ENCODE peak calls at places on chromosomes 1 and 21, in six cellular contexts. E is globus pallidus; U is activated naive CD8-positive, alpha-beta T cell treated with anti-CD3 and anti-CD28 coated beads for 36 hours; W is T-helper 9 cell; S is fibroblast of the conjunctiva; F is neural progenitor cell. Z is an unnamed sample.

GRCh38 chr1:43711049-43711448 is 3.7 kb downstream of the ST3GAL3 start:
- DNase-seq in S (no peak), E (no peak), W (no peak), F (no peak), U (no peak), Z (no peak)

GRCh38 chr1:150578278-150579109 is 916 bp downstream of the MCL1 start:
- DNase-seq in F (peak; percentile 47), U (peak; percentile 71), W (no peak), E (no peak), S (peak; percentile 88), Z (no peak)

GRCh38 chr1:147504801-147505303 is 36.4 kb upstream of the BCL9 start:
- DNase-seq in W (no peak), F (peak; percentile 89), S (no peak), E (no peak), U (no peak), Z (peak; percentile 94)

GRCh38 chr21:15874610-15875009 is 144.8 kb downstream of the USP25 start:
- DNase-seq in F (no peak), E (no peak), U (no peak), S (no peak), W (no peak), Z (no peak)

GRCh38 chr1:209672705-209673630 is 2.2 kb upstream of the G0S2 start:
- DNase-seq in U (peak; percentile 44), F (no peak), W (no peak), S (no peak), E (no peak), Z (no peak)

GRCh38 chr1:203607169-203607873 is 19.3 kb upstream of the ATP2B4 start:
- DNase-seq in S (peak; percentile 63), W (peak; percentile 61), E (no peak), U (peak; percentile 63), F (no peak), Z (no peak)

GRCh38 chr21:36792505-36792967 is 93.6 kb downstream of the SIM2 start:
- DNase-seq in F (no peak), U (no peak), S (no peak), E (no peak), W (no peak), Z (no peak)

GRCh38 chr1:150621497-150622113 is 7.8 kb downstream of the ENSA start:
- DNase-seq in W (peak; percentile 43), S (peak; percentile 73), F (peak; percentile 63), U (peak; percentile 40), E (no peak), Z (no peak)

GRCh38 chr1:181396171-181396670 is 87.1 kb upstream of the CACNA1E start:
- DNase-seq in W (peak; percentile 13), S (no peak), F (no peak), U (peak; percentile 58), E (no peak), Z (no peak)

GRCh38 chr1:45722809-45723208 is 27.6 kb downstream of the IPP start:
- DNase-seq in U (no peak), E (no peak), W (no peak), S (no peak), F (no peak), Z (no peak)

GRCh38 chr1:6466023-6466422 is at the start of gene TNFRSF25:
- DNase-seq in F (peak; percentile 45), W (peak; percentile 68), S (no peak), U (peak; percentile 75), E (no peak), Z (peak; percentile 77)

GRCh38 chr1:226888816-226889215 is 18.4 kb downstream of the PSEN2 start:
- DNase-seq in E (no peak), U (no peak), S (no peak), W (no peak), F (no peak), Z (no peak)

GRCh38 chr21:34845521-34846213 is 176.9 kb downstream of the CLIC6 start:
- DNase-seq in E (no peak), U (no peak), W (no peak), F (no peak), S (peak; percentile 79), Z (no peak)

Z was measured in H9.